ENCODE peak calls at places on chromosome 14, in nine cellular contexts. L is nephron progenitor cell; F is AG04450; I is C1 segment of cervical spinal cord; W is DND-41; C is stimulated activated CD8-positive, alpha-beta memory T cell treated with anti-CD3 and anti-CD28 coated beads, Interleukin-7, amount 100 ng/mL, for 48 hours; H is AG20443; M is fibroblast of gingiva; Q is germinal center. X is an unnamed sample.

GRCh38 chr14:72924332-72924731 is 1.9 kb upstream of the DCAF4 start:
- DNase-seq in L (no peak), F (no peak), I (no peak), W (no peak), C (no peak), H (no peak), M (no peak), Q (no peak), X (no peak)

GRCh38 chr14:20179218-20179617 is 11.5 kb upstream of the OR11G2 start:
- DNase-seq in L (no peak), F (no peak), I (no peak), W (no peak), C (no peak), H (no peak), M (no peak), Q (no peak), X (no peak)

GRCh38 chr14:37623552-37623951 is 28.1 kb downstream of the TTC6 start:
- DNase-seq in L (no peak), F (no peak), I (no peak), W (no peak), C (no peak), H (peak; percentile 45), M (peak; percentile 84), Q (no peak), X (peak; percentile 22)

GRCh38 chr14:65462411-65462810 is 49.9 kb downstream of the FUT8 start:
- DNase-seq in L (no peak), F (peak; percentile 23), I (no peak), W (no peak), C (no peak), H (peak; percentile 52), M (peak; percentile 62), Q (no peak), X (no peak)

GRCh38 chr14:89429206-89430091 is 12.4 kb upstream of the FOXN3 start:
- DNase-seq in L (peak; percentile 10), F (no peak), I (no peak), W (peak; percentile 81), C (peak; percentile 42), H (no peak), M (peak; percentile 60), Q (no peak), X (no peak)

GRCh38 chr14:105483300-105484068 is 3.2 kb upstream of the CRIP1 start:
- DNase-seq in L (no peak), F (no peak), I (no peak), W (no peak), C (no peak), H (no peak), M (no peak), Q (no peak), X (no peak)

GRCh38 chr14:103031956-103032355 is 25.4 kb downstream of the CDC42BPB start:
- DNase-seq in L (no peak), F (no peak), I (no peak), W (no peak), C (no peak), H (no peak), M (no peak), Q (no peak), X (no peak)

GRCh38 chr14:69784942-69785341 is 12.1 kb downstream of the SLC10A1 start:
- DNase-seq in L (no peak), F (no peak), I (no peak), W (no peak), C (no peak), H (no peak), M (no peak), Q (no peak), X (no peak)

GRCh38 chr14:30180219-30180618 is 252.6 kb upstream of the PRKD1 start:
- DNase-seq in L (no peak), F (peak; percentile 32), I (no peak), W (no peak), C (no peak), H (peak; percentile 12), M (peak; percentile 39), Q (no peak), X (no peak)

GRCh38 chr14:106875503-106875902 is 1349.1 kb downstream of the TMEM121 start:
- DNase-seq in L (no peak), F (no peak), I (no peak), W (peak; percentile 81), C (no peak), H (no peak), M (no peak), Q (peak; percentile 36), X (no peak)

GRCh38 chr14:64910847-64911495 is 3.3 kb upstream of the CHURC1 start:
- DNase-seq in L (no peak), F (peak; percentile 13), I (no peak), W (no peak), C (no peak), H (peak; percentile 27), M (peak; percentile 19), Q (no peak), X (no peak)

GRCh38 chr14:49623387-49623786 is 2.8 kb downstream of the MGAT2 start:
- DNase-seq in L (no peak), F (no peak), I (no peak), W (no peak), C (no peak), H (no peak), M (peak; percentile 17), Q (no peak), X (no peak)

GRCh38 chr14:61219256-61219655 is 61.9 kb downstream of the TMEM30B start:
- DNase-seq in L (no peak), F (no peak), I (no peak), W (no peak), C (no peak), H (no peak), M (no peak), Q (no peak), X (no peak)

X was measured in BJ.